ENCODE peak calls at places on chromosomes 5 and 9, in eight cellular contexts. Q is stomach, H is transverse colon, E is K562, N is sigmoid colon, X is ovary, Y is tibial nerve, G is A549. S is an unnamed sample.

GRCh38 chr5:145776886-145777285 is 58.3 kb downstream of the PRELID2 start:
- DNase-seq in E (no peak), Q (no peak), G (no peak), Y (no peak), N (no peak), X (no peak), H (no peak), S (no peak)

GRCh38 chr5:127571732-127572131 is 54.3 kb downstream of the PRRC1 start:
- DNase-seq in G (no peak), Y (no peak), N (no peak), E (no peak), H (no peak), Q (no peak), X (no peak), S (no peak)

GRCh38 chr5:56169281-56169680 is 63.8 kb downstream of the ANKRD55 start:
- DNase-seq in X (no peak), Y (no peak), E (no peak), N (no peak), H (no peak), Q (no peak), G (no peak), S (no peak)

GRCh38 chr5:133384903-133385302 is 227.4 kb downstream of the FSTL4 start:
- DNase-seq in H (no peak), Q (no peak), N (peak; percentile 40), X (no peak), G (no peak), Y (no peak), E (no peak), S (no peak)

GRCh38 chr5:141521244-141521781 is 32.4 kb downstream of the PCDHGC5 start:
- DNase-seq in N (no peak), E (peak; percentile 53), X (no peak), Q (no peak), G (peak; percentile 74), H (peak; percentile 51), Y (peak; percentile 69), S (peak; percentile 33)

GRCh38 chr9:130043654-130044623 is 950 bp upstream of the FNBP1 start:
- DNase-seq in Q (peak; percentile 30), Y (peak; percentile 71), H (peak; percentile 54), X (peak; percentile 73), G (no peak), E (peak; percentile 77), N (peak; percentile 91), S (no peak)

GRCh38 chr5:41762426-41762825 is 107.8 kb downstream of the OXCT1 start:
- DNase-seq in Q (no peak), X (no peak), G (no peak), Y (no peak), N (no peak), E (no peak), H (no peak), S (no peak)

GRCh38 chr9:88007291-88007650 is 32.9 kb upstream of the CDK20 start:
- DNase-seq in X (no peak), Q (no peak), G (no peak), N (no peak), E (no peak), H (no peak), Y (no peak), S (no peak)

GRCh38 chr5:96966801-96967200 is 30.9 kb downstream of the LNPEP start:
- DNase-seq in G (no peak), Q (no peak), N (no peak), H (no peak), Y (no peak), X (no peak), E (no peak), S (no peak)

GRCh38 chr5:181221105-181221791 is 1.8 kb upstream of the TRIM41 start:
- DNase-seq in N (no peak), H (peak; percentile 23), E (no peak), X (peak; percentile 47), Q (no peak), Y (peak; percentile 19), G (no peak), S (peak; percentile 20)

GRCh38 chr9:69444021-69444420 is 119.0 kb downstream of the ENTREP1 start:
- DNase-seq in H (no peak), X (no peak), Q (no peak), N (no peak), Y (no peak), E (no peak), G (no peak), S (no peak)

GRCh38 chr5:5755888-5756287 is 333.4 kb downstream of the ICE1 start:
- DNase-seq in E (no peak), Y (no peak), G (no peak), H (no peak), X (no peak), Q (no peak), N (no peak), S (no peak)

GRCh38 chr9:20319641-20320337 is 302.5 kb downstream of the MLLT3 start:
- DNase-seq in Q (no peak), E (no peak), N (no peak), G (no peak), H (no peak), Y (no peak), X (no peak), S (peak; percentile 26)

GRCh38 chr5:103804714-103805113 is 242.1 kb upstream of the NUDT12 start:
- DNase-seq in Y (no peak), N (no peak), E (no peak), H (no peak), G (no peak), Q (no peak), X (no peak), S (no peak)

GRCh38 chr5:39587675-39588074 is 162.9 kb upstream of the DAB2 start:
- DNase-seq in E (no peak), Y (no peak), Q (no peak), H (no peak), N (no peak), G (no peak), X (no peak), S (no peak)

GRCh38 chr5:1792842-1793266 is 6.8 kb downstream of the MRPL36 start:
- DNase-seq in H (peak; percentile 62), X (no peak), E (peak; percentile 55), Y (no peak), Q (peak; percentile 38), N (peak; percentile 37), G (no peak), S (no peak)

GRCh38 chr5:122471752-122472061 is 159.7 kb downstream of the SNCAIP start:
- DNase-seq in X (no peak), G (no peak), Y (no peak), Q (no peak), E (no peak), H (no peak), N (no peak), S (no peak)

GRCh38 chr5:14184082-14184481 is 40.9 kb downstream of the TRIO start:
- DNase-seq in Q (no peak), N (no peak), E (no peak), X (no peak), H (no peak), G (no peak), Y (no peak), S (no peak)

GRCh38 chr5:16617272-16617973 is 626 bp upstream of the RETREG1 start:
- DNase-seq in X (no peak), Q (no peak), H (peak; percentile 14), E (no peak), N (no peak), G (no peak), Y (no peak), S (peak; percentile 72)

GRCh38 chr5:155147222-155147621 is 133.7 kb downstream of the KIF4B start:
- DNase-seq in Q (no peak), N (no peak), H (no peak), G (no peak), Y (no peak), E (peak; percentile 3), X (no peak), S (no peak)

DNA sequence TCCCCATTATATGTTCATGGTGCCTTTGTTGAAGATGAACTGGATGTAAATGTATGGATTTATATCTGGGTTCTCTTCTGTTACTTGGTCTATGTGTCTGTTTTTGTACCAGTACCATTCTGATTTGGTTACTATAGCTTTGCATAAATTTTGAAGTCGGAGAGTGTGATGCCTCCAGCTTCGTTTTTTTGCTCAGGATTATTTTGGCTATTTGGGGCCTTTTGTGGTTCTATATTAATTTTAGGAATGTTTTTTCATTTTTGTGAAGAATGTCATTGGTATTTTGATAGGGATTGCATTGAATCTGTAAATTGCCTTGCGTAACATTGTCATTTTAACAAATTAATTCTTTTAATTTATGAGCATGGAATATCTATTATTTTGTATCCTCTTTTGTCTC is 36.6 kb upstream of the ZNF366 start:
- DNase-seq in Y (no peak), Q (no peak), X (no peak), G (no peak), H (no peak), E (no peak), N (no peak), S (no peak)
- TF ChIP-seq EP300 in Y (no peak), Q (no peak), X (no peak), G (no peak), H (no peak), E (no peak), N (no peak), S (no peak)

GRCh38 chr9:113673726-113674125 is 202.4 kb upstream of the ZNF618 start:
- DNase-seq in Q (no peak), E (no peak), X (no peak), G (no peak), Y (no peak), H (no peak), N (no peak), S (no peak)
- H3K4me1 ChIP-seq in Q (no peaks in the 10 kb centered on the region), E (no peaks in the 10 kb centered on the region), X (no peaks in the 10 kb centered on the region), G (no peaks in the 10 kb centered on the region), Y (no peaks in the 10 kb centered on the region), H (no peaks in the 10 kb centered on the region), N (no peaks in the 10 kb centered on the region), S (no peaks in the 10 kb centered on the region)

GRCh38 chr5:119792154-119792799 is 162.9 kb downstream of the FAM170A start:
- DNase-seq in E (no peak), Q (no peak), X (no peak), H (peak; percentile 13), Y (no peak), G (no peak), N (no peak), S (no peak)
- TF ChIP-seq EP300 in E (no peak), Q (no peak), X (no peak), H (no peak), Y (no peak), G (no peak), N (no peak), S (no peak)

DNA sequence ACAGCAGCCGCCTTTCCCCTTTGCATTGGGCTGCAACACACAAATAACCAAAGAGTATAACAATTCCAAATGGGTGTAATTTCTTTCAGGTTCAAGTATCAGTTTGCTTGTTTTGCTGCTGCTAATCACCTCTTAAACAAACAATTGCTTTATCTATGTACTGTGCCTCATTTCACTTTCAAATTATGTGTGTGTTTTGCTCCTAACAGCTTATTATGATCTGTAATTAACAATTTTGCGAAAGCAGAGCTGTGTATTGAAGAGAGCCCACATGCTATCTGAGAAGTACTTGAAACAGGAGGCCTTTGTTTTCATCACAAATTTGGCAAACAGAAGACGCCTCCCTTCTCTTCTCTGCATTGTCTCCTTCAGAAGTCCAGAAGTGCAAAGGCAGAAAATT is 312.0 kb downstream of the TLE1 start:
- DNase-seq in H (no peak), Y (no peak), N (no peak), X (no peak), G (no peak), Q (no peak), E (no peak), S (no peak)
- H3K4me1 ChIP-seq in H (no peaks in the 10 kb centered on the region), Y (no peaks in the 10 kb centered on the region), N (no peaks in the 10 kb centered on the region), X (peaks cover 2% of the 10 kb centered on the region), G (peaks cover 16% of the 10 kb centered on the region), Q (no peaks in the 10 kb centered on the region), E (no peaks in the 10 kb centered on the region), S (no peaks in the 10 kb centered on the region)

GRCh38 chr9:93619272-93619775 is 42.9 kb downstream of the PHF2 start:
- DNase-seq in N (no peak), Q (no peak), E (no peak), H (no peak), G (no peak), X (no peak), Y (no peak), S (peak; percentile 72)
- TF ChIP-seq EP300 in N (no peak), Q (no peak), E (no peak), H (no peak), G (no peak), X (no peak), Y (no peak), S (no peak)

S was measured in upper lobe of left lung.